ENCODE peak calls at places on chromosomes 13 and 19, in seven cellular contexts. One of them, this sample, is unnamed. For H3K4me1, the result is how much of the 10 kb centered on the place peaks cover.

GRCh38 chr13:113658836-113659235 is 838 bp upstream of the ATP4B start:
- DNase-seq in heart left ventricle: peak
- DNase-seq in lung: no peak
- DNase-seq in mesendoderm: no peak
- DNase-seq in SK-N-SH: no peak
- DNase-seq in spleen: peak
- DNase-seq in IMR-90: no peak
- DNase-seq in this sample: no peak

GRCh38 chr13:26557393-26558073 is at the start of gene WASF3:
- DNase-seq in heart left ventricle: peak
- DNase-seq in SK-N-SH: peak
- DNase-seq in mesendoderm: peak
- DNase-seq in IMR-90: peak
- DNase-seq in lung: peak
- DNase-seq in spleen: peak
- DNase-seq in this sample: no peak

GRCh38 chr13:53104120-53104519 is 75.5 kb downstream of the OLFM4 start:
- DNase-seq in lung: no peak
- DNase-seq in spleen: no peak
- DNase-seq in IMR-90: no peak
- DNase-seq in SK-N-SH: no peak
- DNase-seq in heart left ventricle: no peak
- DNase-seq in mesendoderm: no peak
- DNase-seq in this sample: no peak

GRCh38 chr13:51844862-51845573 is at the start of gene TMEM272:
- DNase-seq in SK-N-SH: peak
- DNase-seq in heart left ventricle: peak
- DNase-seq in IMR-90: peak
- DNase-seq in lung: peak
- DNase-seq in spleen: peak
- DNase-seq in mesendoderm: peak
- DNase-seq in this sample: no peak

GRCh38 chr19:28998974-28999373 is 214.0 kb downstream of the UQCRFS1 start:
- DNase-seq in SK-N-SH: no peak
- DNase-seq in mesendoderm: no peak
- DNase-seq in lung: no peak
- DNase-seq in spleen: no peak
- DNase-seq in heart left ventricle: no peak
- DNase-seq in IMR-90: no peak
- DNase-seq in this sample: no peak

GRCh38 chr13:69324109-69324886 is 783.3 kb upstream of the ATXN8OS start:
- DNase-seq in SK-N-SH: peak
- DNase-seq in mesendoderm: no peak
- DNase-seq in spleen: no peak
- DNase-seq in heart left ventricle: no peak
- DNase-seq in IMR-90: no peak
- DNase-seq in lung: no peak
- DNase-seq in this sample: no peak

GRCh38 chr13:107028751-107029150 is 460.8 kb upstream of the ARGLU1 start:
- DNase-seq in spleen: no peak
- DNase-seq in lung: no peak
- DNase-seq in mesendoderm: no peak
- DNase-seq in SK-N-SH: no peak
- DNase-seq in IMR-90: no peak
- DNase-seq in heart left ventricle: no peak
- DNase-seq in this sample: no peak

GRCh38 chr19:34676697-34677385 is at the start of gene SCGB2B2:
- DNase-seq in IMR-90: no peak
- DNase-seq in SK-N-SH: peak
- DNase-seq in spleen: peak
- DNase-seq in mesendoderm: no peak
- DNase-seq in lung: peak
- DNase-seq in heart left ventricle: peak
- DNase-seq in this sample: no peak

GRCh38 chr19:48859711-48860572 is 8.5 kb downstream of the PLEKHA4 start:
- DNase-seq in spleen: no peak
- DNase-seq in lung: peak
- DNase-seq in IMR-90: no peak
- DNase-seq in SK-N-SH: peak
- DNase-seq in heart left ventricle: peak
- DNase-seq in mesendoderm: peak
- DNase-seq in this sample: no peak

GRCh38 chr13:41614671-41615519 is 157.5 kb downstream of the RGCC start:
- DNase-seq in heart left ventricle: no peak
- DNase-seq in lung: no peak
- DNase-seq in mesendoderm: peak
- DNase-seq in IMR-90: peak
- DNase-seq in SK-N-SH: no peak
- DNase-seq in spleen: no peak
- DNase-seq in this sample: no peak

GRCh38 chr13:97224544-97225324 is 2.6 kb downstream of the MBNL2 start:
- DNase-seq in IMR-90: peak
- DNase-seq in SK-N-SH: no peak
- DNase-seq in heart left ventricle: no peak
- DNase-seq in lung: no peak
- DNase-seq in mesendoderm: peak
- DNase-seq in spleen: no peak
- DNase-seq in this sample: peak

GRCh38 chr19:43439183-43440063 is 24.7 kb downstream of the TEX101 start:
- DNase-seq in mesendoderm: no peak
- DNase-seq in SK-N-SH: no peak
- DNase-seq in lung: no peak
- DNase-seq in heart left ventricle: no peak
- DNase-seq in spleen: no peak
- DNase-seq in IMR-90: no peak
- DNase-seq in this sample: peak

GRCh38 chr13:41064493-41064892 is 3.2 kb downstream of the WBP4 start:
- DNase-seq in SK-N-SH: no peak
- DNase-seq in heart left ventricle: no peak
- DNase-seq in mesendoderm: no peak
- DNase-seq in IMR-90: peak
- DNase-seq in lung: no peak
- DNase-seq in spleen: no peak
- DNase-seq in this sample: no peak

GRCh38 chr13:83955011-83955410 is 72.7 kb upstream of the SLITRK1 start:
- DNase-seq in mesendoderm: no peak
- DNase-seq in lung: no peak
- DNase-seq in IMR-90: no peak
- DNase-seq in spleen: no peak
- DNase-seq in heart left ventricle: no peak
- DNase-seq in SK-N-SH: no peak
- DNase-seq in this sample: no peak

GRCh38 chr13:92317066-92317465 is 909.5 kb upstream of the GPC6 start:
- DNase-seq in heart left ventricle: no peak
- DNase-seq in mesendoderm: peak
- DNase-seq in IMR-90: peak
- DNase-seq in spleen: no peak
- DNase-seq in lung: no peak
- DNase-seq in SK-N-SH: no peak
- DNase-seq in this sample: no peak

GRCh38 chr19:38710928-38711725 is 33.1 kb downstream of the CAPN12 start:
- DNase-seq in spleen: no peak
- DNase-seq in mesendoderm: no peak
- DNase-seq in lung: no peak
- DNase-seq in heart left ventricle: no peak
- DNase-seq in SK-N-SH: no peak
- DNase-seq in IMR-90: no peak
- DNase-seq in this sample: no peak

DNA sequence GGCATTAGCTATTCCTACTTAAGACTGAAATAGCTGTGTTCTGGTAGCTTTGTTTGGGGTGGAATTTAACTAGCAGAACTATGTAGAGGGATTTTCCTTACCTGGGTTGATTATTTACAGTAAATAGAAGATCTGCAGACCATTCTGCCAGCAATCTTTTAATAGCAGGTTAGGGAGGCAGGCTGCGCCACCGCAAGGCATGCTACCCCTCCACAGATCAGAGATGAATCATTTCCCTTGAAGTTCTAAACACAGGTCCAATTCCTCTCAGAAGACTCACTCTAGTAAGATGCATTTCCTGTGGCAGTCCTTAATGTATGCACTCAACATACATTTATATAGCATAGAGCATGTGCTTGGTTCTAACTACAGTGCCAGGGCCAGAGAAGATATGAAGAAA is 109.0 kb downstream of the TNFRSF19 start:
- DNase-seq in heart left ventricle: no peak
- DNase-seq in lung: no peak
- DNase-seq in spleen: no peak
- DNase-seq in SK-N-SH: no peak
- DNase-seq in mesendoderm: no peak
- DNase-seq in IMR-90: peak
- DNase-seq in this sample: no peak
- H3K4me1 ChIP-seq in heart left ventricle: under half
- H3K4me1 ChIP-seq in lung: under half
- H3K4me1 ChIP-seq in spleen: under half
- H3K4me1 ChIP-seq in SK-N-SH: under half
- H3K4me1 ChIP-seq in mesendoderm: under half
- H3K4me1 ChIP-seq in IMR-90: under half
- H3K4me1 ChIP-seq in this sample: under half

DNA sequence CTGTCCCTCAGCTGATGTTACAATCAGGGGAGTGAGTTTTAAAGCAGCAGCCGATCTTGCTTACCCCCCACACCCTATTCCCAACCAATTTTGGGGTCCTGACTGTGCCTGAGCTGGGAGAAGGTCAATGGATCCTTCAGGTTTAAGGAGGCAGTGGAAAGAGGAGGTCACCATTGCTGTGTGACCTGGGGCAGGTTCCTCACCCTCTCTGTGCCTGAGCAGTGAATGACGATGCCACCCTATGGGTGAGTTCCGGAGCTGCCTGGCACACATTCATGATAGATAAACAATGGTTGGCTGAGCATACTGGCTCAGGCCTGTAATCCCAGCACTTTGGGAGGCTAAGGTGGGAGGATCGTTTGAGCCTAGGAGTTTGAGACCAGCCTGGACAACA is 20.3 kb upstream of the JUND start:
- DNase-seq in SK-N-SH: no peak
- DNase-seq in heart left ventricle: no peak
- DNase-seq in mesendoderm: no peak
- DNase-seq in spleen: no peak
- DNase-seq in lung: no peak
- DNase-seq in IMR-90: no peak
- DNase-seq in this sample: no peak
- H3K4me1 ChIP-seq in SK-N-SH: under half
- H3K4me1 ChIP-seq in heart left ventricle: under half
- H3K4me1 ChIP-seq in mesendoderm: under half
- H3K4me1 ChIP-seq in spleen: half or more
- H3K4me1 ChIP-seq in lung: under half
- H3K4me1 ChIP-seq in IMR-90: under half
- H3K4me1 ChIP-seq in this sample: under half

GRCh38 chr13:30319130-30319529 is 11.8 kb upstream of the KATNAL1 start:
- DNase-seq in spleen: no peak
- DNase-seq in mesendoderm: no peak
- DNase-seq in SK-N-SH: no peak
- DNase-seq in IMR-90: no peak
- DNase-seq in lung: no peak
- DNase-seq in heart left ventricle: no peak
- DNase-seq in this sample: no peak
- H3K4me1 ChIP-seq in spleen: under half
- H3K4me1 ChIP-seq in mesendoderm: under half
- H3K4me1 ChIP-seq in SK-N-SH: under half
- H3K4me1 ChIP-seq in IMR-90: under half
- H3K4me1 ChIP-seq in lung: under half
- H3K4me1 ChIP-seq in heart left ventricle: under half
- H3K4me1 ChIP-seq in this sample: under half

DNA sequence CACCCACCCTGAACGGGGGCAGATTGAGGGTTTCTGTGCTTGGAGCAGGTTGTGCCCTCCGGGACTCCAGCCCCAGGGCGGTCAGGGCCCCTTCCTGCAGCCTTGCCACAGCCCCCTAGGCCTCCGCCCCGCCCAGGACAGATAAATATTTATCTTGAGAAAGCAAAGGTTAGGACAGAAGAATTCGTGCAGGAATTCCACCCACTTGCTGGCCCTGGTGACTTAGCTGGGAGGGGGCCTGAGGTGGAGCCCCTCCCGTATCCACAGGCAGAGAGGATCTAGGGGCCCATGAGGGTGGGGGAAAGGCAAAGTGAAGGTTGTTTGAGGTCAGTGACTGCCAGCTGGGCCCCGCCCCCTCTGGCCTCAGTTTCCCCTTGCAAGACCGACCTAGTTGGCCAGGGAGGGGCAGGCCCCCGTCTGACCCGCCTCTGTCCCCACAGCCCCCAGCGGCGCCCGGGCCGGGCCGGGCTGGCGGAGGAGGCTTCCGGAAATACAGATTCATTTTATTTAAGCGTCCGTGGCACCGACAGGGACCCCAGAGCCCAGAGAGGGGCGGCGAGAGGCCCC is 5.2 kb downstream of the MIDN start:
- DNase-seq in spleen: peak
- DNase-seq in SK-N-SH: no peak
- DNase-seq in heart left ventricle: no peak
- DNase-seq in mesendoderm: no peak
- DNase-seq in IMR-90: peak
- DNase-seq in lung: no peak
- DNase-seq in this sample: no peak
- H3K4me1 ChIP-seq in spleen: half or more
- H3K4me1 ChIP-seq in SK-N-SH: under half
- H3K4me1 ChIP-seq in heart left ventricle: half or more
- H3K4me1 ChIP-seq in mesendoderm: under half
- H3K4me1 ChIP-seq in IMR-90: under half
- H3K4me1 ChIP-seq in lung: under half
- H3K4me1 ChIP-seq in this sample: half or more

GRCh38 chr19:31316201-31316951 is 32.9 kb downstream of the TSHZ3 start:
- DNase-seq in mesendoderm: peak
- DNase-seq in spleen: no peak
- DNase-seq in heart left ventricle: no peak
- DNase-seq in lung: no peak
- DNase-seq in SK-N-SH: no peak
- DNase-seq in IMR-90: peak
- DNase-seq in this sample: no peak
- H3K4me1 ChIP-seq in mesendoderm: under half
- H3K4me1 ChIP-seq in spleen: under half
- H3K4me1 ChIP-seq in heart left ventricle: under half
- H3K4me1 ChIP-seq in lung: under half
- H3K4me1 ChIP-seq in SK-N-SH: under half
- H3K4me1 ChIP-seq in IMR-90: under half
- H3K4me1 ChIP-seq in this sample: under half

GRCh38 chr13:98524391-98524790 is 52.5 kb downstream of the STK24 start:
- DNase-seq in lung: no peak
- DNase-seq in SK-N-SH: no peak
- DNase-seq in spleen: no peak
- DNase-seq in mesendoderm: no peak
- DNase-seq in IMR-90: no peak
- DNase-seq in heart left ventricle: no peak
- DNase-seq in this sample: peak
- H3K4me1 ChIP-seq in lung: under half
- H3K4me1 ChIP-seq in SK-N-SH: under half
- H3K4me1 ChIP-seq in spleen: half or more
- H3K4me1 ChIP-seq in mesendoderm: under half
- H3K4me1 ChIP-seq in IMR-90: under half
- H3K4me1 ChIP-seq in heart left ventricle: under half
- H3K4me1 ChIP-seq in this sample: half or more

GRCh38 chr19:35734889-35735288 is 7.4 kb downstream of the IGFLR1 start:
- DNase-seq in IMR-90: no peak
- DNase-seq in mesendoderm: no peak
- DNase-seq in heart left ventricle: no peak
- DNase-seq in spleen: no peak
- DNase-seq in SK-N-SH: no peak
- DNase-seq in lung: no peak
- DNase-seq in this sample: no peak
- H3K4me1 ChIP-seq in IMR-90: under half
- H3K4me1 ChIP-seq in mesendoderm: under half
- H3K4me1 ChIP-seq in heart left ventricle: under half
- H3K4me1 ChIP-seq in spleen: under half
- H3K4me1 ChIP-seq in SK-N-SH: under half
- H3K4me1 ChIP-seq in lung: under half
- H3K4me1 ChIP-seq in this sample: under half

This sample was measured in effector memory CD4-positive, alpha-beta T cell.